ENCODE peak calls at places on chromosomes 16 and 17, in six cellular contexts. X, J, D, B, Z and C are unnamed samples.
A peak's percentile ranks its signal among the peaks of the same experiment; 100 is the strongest.

GRCh38 chr17:73065376-73065775 is 27.1 kb downstream of the SLC39A11 start:
- DNase-seq in X (no peak), J (no peak), D (no peak), B (no peak), Z (no peak), C (no peak)

GRCh38 chr17:49910094-49910857 is 58.7 kb upstream of the DLX4 start:
- DNase-seq in X (no peak), J (no peak), D (no peak), B (peak; percentile 12), Z (no peak), C (no peak)

GRCh38 chr16:53960954-53961616 is 257.1 kb downstream of the FTO start:
- DNase-seq in X (no peak), J (no peak), D (no peak), B (no peak), Z (no peak), C (no peak)

GRCh38 chr16:56120447-56121155 is 70.7 kb upstream of the GNAO1 start:
- DNase-seq in X (no peak), J (no peak), D (no peak), B (no peak), Z (no peak), C (no peak)

GRCh38 chr17:76405967-76406647 is 21.7 kb downstream of the SPHK1 start:
- DNase-seq in X (no peak), J (peak; percentile 83), D (no peak), B (no peak), Z (no peak), C (no peak)

GRCh38 chr16:180101-180920 is at the start of gene HBQ1:
- DNase-seq in X (peak; percentile 27), J (no peak), D (no peak), B (peak; percentile 24), Z (no peak), C (no peak)

GRCh38 chr17:72632026-72632684 is 460.3 kb downstream of the SLC39A11 start:
- DNase-seq in X (no peak), J (no peak), D (no peak), B (no peak), Z (no peak), C (no peak)

GRCh38 chr17:82782657-82783207 is 30.9 kb downstream of the TBCD start:
- DNase-seq in X (no peak), J (peak; percentile 15), D (no peak), B (no peak), Z (no peak), C (no peak)

GRCh38 chr16:1584926-1585487 is 26.9 kb downstream of the IFT140 start:
- DNase-seq in X (no peak), J (no peak), D (no peak), B (no peak), Z (no peak), C (no peak)

GRCh38 chr17:63082273-63082861 is 116.3 kb downstream of the TANC2 start:
- DNase-seq in X (no peak), J (no peak), D (peak; percentile 56), B (peak; percentile 36), Z (no peak), C (peak; percentile 53)

GRCh38 chr17:75637143-75637538 is 3.9 kb downstream of the SMIM5 start:
- DNase-seq in X (no peak), J (peak; percentile 67), D (no peak), B (no peak), Z (no peak), C (no peak)

GRCh38 chr17:50845260-50846147 is 10.1 kb downstream of the WFIKKN2 start:
- DNase-seq in X (no peak), J (no peak), D (peak; percentile 23), B (peak; percentile 30), Z (no peak), C (no peak)

GRCh38 chr17:55265434-55266021 is 768 bp downstream of the HLF start:
- DNase-seq in X (no peak), J (peak; percentile 37), D (no peak), B (no peak), Z (no peak), C (no peak)

GRCh38 chr17:75036643-75037268 is 10.0 kb downstream of the ATP5PD start:
- DNase-seq in X (peak; percentile 84), J (peak; percentile 94), D (peak; percentile 13), B (peak; percentile 71), Z (peak; percentile 30), C (peak; percentile 84)

GRCh38 chr16:52456368-52456767 is 90.6 kb downstream of the TOX3 start:
- DNase-seq in X (no peak), J (no peak), D (no peak), B (peak; percentile 9), Z (no peak), C (no peak)

GRCh38 chr17:82358467-82359350 is at the start of gene TEX19:
- DNase-seq in X (no peak), J (no peak), D (no peak), B (no peak), Z (no peak), C (no peak)

GRCh38 chr16:85231959-85232358 is 119.7 kb upstream of the CIBAR2 start:
- DNase-seq in X (no peak), J (peak; percentile 56), D (no peak), B (no peak), Z (no peak), C (peak; percentile 57)

GRCh38 chr17:59827721-59828477 is 64.8 kb downstream of the TUBD1 start:
- DNase-seq in X (no peak), J (no peak), D (peak; percentile 19), B (peak; percentile 35), Z (no peak), C (no peak)